ENCODE peak calls at places on chromosomes 13 and 19, in four cellular contexts. K is body of pancreas, I is lung, J is hepatocyte. H is an unnamed sample. For H3K4me1 and H3K9me3, the result is how much of the 10 kb centered on the place peaks cover.

GRCh38 chr19:3880471-3881271 is at the start of gene ATCAY:
- DNase-seq in K (no peak), I (no peak), J (no peak), H (no peak)

GRCh38 chr19:21569497-21569870 is 64.1 kb downstream of the ZNF429 start:
- DNase-seq in K (peak), I (no peak), J (no peak), H (peak)

GRCh38 chr13:49346460-49346859 is 97.4 kb downstream of the CAB39L start:
- DNase-seq in K (no peak), I (no peak), J (no peak), H (no peak)

GRCh38 chr13:68056816-68057710 is 826.9 kb upstream of the PCDH9 start:
- DNase-seq in K (peak), I (no peak), J (peak), H (peak)

GRCh38 chr13:70338608-70339007 is 230.4 kb upstream of the KLHL1 start:
- DNase-seq in K (no peak), I (no peak), J (no peak), H (no peak)

GRCh38 chr19:17743874-17744273 is 7.4 kb upstream of the FCHO1 start:
- DNase-seq in K (no peak), I (no peak), J (no peak), H (no peak)

GRCh38 chr13:99809931-99810330 is 161.6 kb downstream of the ZIC5 start:
- DNase-seq in K (no peak), I (no peak), J (peak), H (no peak)

GRCh38 chr19:34461375-34462100 is 20.0 kb upstream of the WTIP start:
- DNase-seq in K (no peak), I (no peak), J (no peak), H (no peak)

GRCh38 chr19:45591004-45591637 is 6.5 kb upstream of the OPA3 start:
- DNase-seq in K (peak), I (peak), J (peak), H (peak)

GRCh38 chr19:44608391-44608821 is 5.0 kb upstream of the IGSF23 start:
- DNase-seq in K (no peak), I (no peak), J (peak), H (no peak)

GRCh38 chr19:29482855-29483640 is 42.7 kb upstream of the VSTM2B start:
- DNase-seq in K (no peak), I (peak), J (no peak), H (no peak)

GRCh38 chr19:30881986-30882385 is 467.2 kb downstream of the TSHZ3 start:
- DNase-seq in K (no peak), I (no peak), J (no peak), H (no peak)

GRCh38 chr13:41621716-41622508 is 164.6 kb downstream of the RGCC start:
- DNase-seq in K (no peak), I (no peak), J (no peak), H (no peak)

GRCh38 chr19:51097166-51097736 is 11.0 kb downstream of the CTU1 start:
- DNase-seq in K (peak), I (peak), J (peak), H (peak)

GRCh38 chr13:74413482-74413881 is 279.3 kb upstream of the KLF12 start:
- DNase-seq in K (no peak), I (no peak), J (no peak), H (peak)

GRCh38 chr19:18393836-18394235 is 3.6 kb downstream of the LRRC25 start:
- DNase-seq in K (no peak), I (no peak), J (no peak), H (no peak)

GRCh38 chr19:31784631-31785237 is 435.5 kb upstream of the TSHZ3 start:
- DNase-seq in K (no peak), I (peak), J (no peak), H (no peak)

GRCh38 chr13:19581675-19582074 is 20.3 kb upstream of the TPTE2 start:
- DNase-seq in K (no peak), I (no peak), J (no peak), H (no peak)

DNA sequence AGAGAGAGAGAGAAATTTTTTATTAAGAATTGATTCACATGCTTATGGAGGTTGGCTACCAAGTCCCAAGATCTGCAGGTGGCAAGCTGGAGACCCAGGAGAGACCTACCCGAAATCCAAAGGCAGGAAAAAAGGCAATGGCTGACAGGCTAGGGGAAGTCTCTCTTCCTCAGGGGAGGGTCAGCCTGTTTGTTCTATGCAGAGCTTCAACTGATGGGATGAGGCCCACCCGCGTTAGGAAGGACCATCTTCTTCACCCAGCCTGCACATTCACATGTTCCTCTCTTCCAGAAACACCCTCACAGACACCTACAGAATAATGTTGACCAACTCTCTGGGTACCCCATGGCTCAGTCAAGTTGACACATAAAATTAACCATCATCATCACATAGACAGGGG is 65.3 kb upstream of the SERP2 start:
- DNase-seq in K (no peak), I (no peak), J (no peak), H (no peak)
- H3K27ac ChIP-seq in K (no peak), I (no peak), J (no peak), H (no peak)

GRCh38 chr19:16445238-16446107 is 26.3 kb downstream of the EPS15L1 start:
- DNase-seq in K (no peak), I (no peak), J (no peak), H (no peak)
- H3K4me1 ChIP-seq in K (under half), I (under half), J (under half), H (under half)

DNA sequence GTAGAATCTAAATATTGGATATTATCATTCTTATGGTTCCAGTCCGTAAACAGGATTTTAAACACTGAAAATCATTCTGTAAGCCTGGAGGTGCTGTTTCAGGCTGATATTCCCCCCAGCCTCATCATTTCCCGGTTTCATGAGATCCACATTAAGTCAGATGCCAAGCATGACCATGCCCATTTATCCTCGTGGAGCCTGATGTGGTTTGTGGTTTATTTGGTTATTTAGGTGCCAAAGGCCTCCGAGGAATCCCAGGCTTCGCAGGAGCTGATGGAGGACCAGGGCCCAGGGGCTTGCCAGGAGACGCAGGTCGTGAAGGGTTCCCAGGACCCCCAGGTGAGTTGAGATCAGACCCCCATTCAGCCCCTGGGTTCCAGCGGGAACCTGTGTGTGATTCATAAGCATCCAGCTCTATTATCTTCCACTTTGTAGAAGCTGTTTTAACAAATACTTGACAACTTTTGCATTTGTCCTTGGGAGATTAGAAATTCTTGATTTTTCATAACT is 92.5 kb downstream of the RAB20 start:
- DNase-seq in K (no peak), I (no peak), J (no peak), H (no peak)
- H3K9me3 ChIP-seq in K (under half), I (under half), J (under half), H (under half)

GRCh38 chr13:110319774-110320509 is 12.9 kb downstream of the COL4A2 start:
- DNase-seq in K (peak), I (no peak), J (no peak), H (no peak)

GRCh38 chr13:110319397-110319773 is 12.3 kb downstream of the COL4A2 start:
- DNase-seq in K (no peak), I (no peak), J (no peak), H (no peak)

GRCh38 chr13:110318920-110319319 is 11.8 kb downstream of the COL4A2 start:
- DNase-seq in K (no peak), I (no peak), J (no peak), H (no peak)

GRCh38 chr13:110322126-110322827 is 15.2 kb downstream of the COL4A2 start:
- DNase-seq in K (no peak), I (no peak), J (no peak), H (no peak)

DNA sequence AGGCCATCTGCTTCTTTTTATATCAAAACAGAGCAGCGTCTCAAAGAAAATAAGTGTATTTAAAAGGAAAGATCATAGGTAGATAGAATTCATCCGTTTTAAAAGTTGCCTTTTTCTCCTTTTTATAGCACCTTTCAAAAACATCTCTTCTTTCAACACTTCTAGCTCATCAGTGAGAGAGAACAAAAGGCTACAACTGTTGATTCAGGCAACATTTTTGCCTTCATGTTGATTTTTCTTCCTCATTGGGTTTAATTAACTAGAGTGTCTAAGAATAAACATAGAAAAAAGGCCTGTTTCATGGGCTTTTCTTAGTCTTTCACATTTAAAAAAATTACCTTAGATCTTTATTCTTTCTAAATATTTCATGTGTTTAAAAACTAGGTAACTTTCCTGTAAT is 13.6 kb downstream of the COL4A2 start:
- DNase-seq in K (no peak), I (no peak), J (no peak), H (no peak)
- H3K27ac ChIP-seq in K (peak), I (no peak), J (peak), H (peak)

GRCh38 chr19:1647664-1648155 is 4.7 kb downstream of the TCF3 start:
- DNase-seq in K (no peak), I (no peak), J (no peak), H (no peak)
- H3K4me1 ChIP-seq in K (under half), I (under half), J (under half), H (under half)

GRCh38 chr13:59963383-59963782 is 200.3 kb downstream of the DIAPH3 start:
- DNase-seq in K (no peak), I (no peak), J (no peak), H (no peak)

GRCh38 chr13:59960683-59961082 is 203.0 kb downstream of the DIAPH3 start:
- DNase-seq in K (no peak), I (no peak), J (no peak), H (no peak)

GRCh38 chr13:59962343-59962742 is 201.4 kb downstream of the DIAPH3 start:
- DNase-seq in K (no peak), I (no peak), J (no peak), H (no peak)

GRCh38 chr13:59957438-59957837 is 206.3 kb downstream of the DIAPH3 start:
- DNase-seq in K (no peak), I (no peak), J (no peak), H (no peak)
- H3K9me3 ChIP-seq in K (under half), I (under half), J (under half), H (under half)

DNA sequence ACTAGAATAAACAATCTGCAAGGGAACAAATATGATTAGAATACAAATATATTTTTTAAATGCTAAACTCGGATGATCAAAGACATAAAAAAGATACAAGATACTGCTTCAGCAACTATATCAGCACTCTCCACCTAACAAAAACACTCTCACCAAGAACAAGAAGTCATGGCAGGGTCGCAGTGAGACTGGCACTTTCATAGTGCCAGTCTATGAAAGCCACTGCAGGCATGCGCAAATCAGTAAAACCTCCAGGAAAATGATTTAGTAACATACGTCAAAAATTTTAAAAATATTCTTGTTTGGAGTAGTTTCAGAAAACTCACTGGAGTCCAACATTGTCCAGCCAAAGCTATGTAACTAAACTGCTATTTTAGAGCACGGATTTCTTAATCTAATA is 295.9 kb downstream of the DIAPH3 start:
- DNase-seq in K (no peak), I (no peak), J (no peak), H (no peak)
- H3K27ac ChIP-seq in K (no peak), I (no peak), J (no peak), H (no peak)

GRCh38 chr13:110284809-110285519 is 22.0 kb downstream of the COL4A1 start:
- DNase-seq in K (no peak), I (no peak), J (no peak), H (no peak)
- H3K4me1 ChIP-seq in K (under half), I (under half), J (under half), H (under half)

GRCh38 chr19:7007859-7008258 is 13.4 kb downstream of the MBD3L2B start:
- DNase-seq in K (no peak), I (no peak), J (no peak), H (no peak)
- H3K9me3 ChIP-seq in K (under half), I (under half), J (under half), H (under half)

DNA sequence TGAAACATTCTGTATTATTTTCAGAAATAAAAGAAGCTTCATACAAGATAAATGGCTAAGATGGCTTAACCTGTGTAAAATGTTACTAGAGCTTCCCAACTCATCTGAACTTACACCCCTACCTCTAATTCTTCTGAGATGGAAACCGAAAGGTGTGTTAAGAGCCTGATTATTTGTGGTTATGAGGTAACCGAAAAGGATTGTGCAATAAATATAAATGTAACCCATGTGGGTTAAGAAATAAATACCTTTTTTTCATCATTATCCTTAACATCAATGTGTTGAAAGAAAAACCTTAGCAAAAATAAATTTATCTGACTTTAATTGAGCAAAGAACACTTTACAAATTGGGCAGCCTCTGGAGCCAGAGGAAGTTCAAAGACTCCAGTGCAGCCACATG is 961.8 kb upstream of the SPRY2 start:
- DNase-seq in K (no peak), I (no peak), J (no peak), H (no peak)
- H3K27ac ChIP-seq in K (no peak), I (no peak), J (no peak), H (no peak)

H was measured in right lobe of liver.